ENCODE peak calls at places on chromosomes 6 and 20, in eight cellular contexts. M is bronchial epithelial cell, N is aorta, X is ovary, T is foreskin fibroblast, C is fibroblast of the aortic adventitia, E is adrenal gland, R is dorsolateral prefrontal cortex. O is an unnamed sample.

GRCh38 chr20:62367136-62367482 is at the start of gene LAMA5:
- DNase-seq in M (no peak), N (peak; percentile 67), X (no peak), T (peak; percentile 25), C (no peak), E (no peak), R (peak; percentile 60), O (peak; percentile 61)

GRCh38 chr20:24148372-24148771 is 159.8 kb upstream of the GGTLC1 start:
- DNase-seq in M (no peak), N (no peak), X (no peak), T (no peak), C (no peak), E (no peak), R (no peak), O (no peak)

GRCh38 chr20:54208492-54209044 is 681 bp downstream of the PFDN4 start:
- DNase-seq in M (peak; percentile 46), N (no peak), X (no peak), T (no peak), C (peak; percentile 55), E (no peak), R (peak; percentile 43), O (peak; percentile 15)

GRCh38 chr20:54134445-54135220 is 39.2 kb downstream of the CYP24A1 start:
- DNase-seq in M (peak; percentile 92), N (no peak), X (no peak), T (peak; percentile 73), C (peak; percentile 47), E (no peak), R (no peak), O (peak; percentile 50)

GRCh38 chr6:121830759-121831158 is 395.3 kb downstream of the GJA1 start:
- DNase-seq in M (no peak), N (no peak), X (no peak), T (no peak), C (peak; percentile 65), E (no peak), R (no peak), O (no peak)

GRCh38 chr20:50153500-50154377 is at the start of gene PEDS1:
- DNase-seq in M (peak; percentile 77), N (peak; percentile 96), X (peak; percentile 94), T (peak; percentile 95), C (peak; percentile 88), E (peak; percentile 92), R (peak; percentile 86), O (peak; percentile 97)

GRCh38 chr20:58690851-58691250 is 1.7 kb upstream of the NPEPL1 start:
- DNase-seq in M (no peak), N (no peak), X (peak; percentile 34), T (peak; percentile 60), C (peak; percentile 46), E (peak; percentile 30), R (no peak), O (no peak)

GRCh38 chr6:43496370-43497128 is 13.6 kb downstream of the LRRC73 start:
- DNase-seq in M (peak; percentile 96), N (peak; percentile 64), X (no peak), T (peak; percentile 75), C (peak; percentile 45), E (peak; percentile 44), R (peak; percentile 54), O (no peak)

GRCh38 chr6:128848169-128848935 is 34.6 kb upstream of the LAMA2 start:
- DNase-seq in M (no peak), N (no peak), X (no peak), T (no peak), C (no peak), E (no peak), R (no peak), O (no peak)

GRCh38 chr6:134146268-134147032 is 94.0 kb upstream of the SLC2A12 start:
- DNase-seq in M (no peak), N (no peak), X (no peak), T (no peak), C (peak; percentile 79), E (no peak), R (no peak), O (no peak)

GRCh38 chr6:125323376-125323775 is 21.6 kb upstream of the HDDC2 start:
- DNase-seq in M (no peak), N (no peak), X (no peak), T (no peak), C (no peak), E (no peak), R (no peak), O (no peak)

GRCh38 chr20:20393770-20394169 is 25.9 kb downstream of the INSM1 start:
- DNase-seq in M (no peak), N (no peak), X (no peak), T (no peak), C (no peak), E (no peak), R (no peak), O (no peak)

GRCh38 chr6:56660374-56660730 is 17.7 kb upstream of the DST start:
- DNase-seq in M (peak; percentile 98), N (no peak), X (no peak), T (no peak), C (no peak), E (no peak), R (no peak), O (no peak)

GRCh38 chr6:107731422-107732319 is 92.4 kb downstream of the SCML4 start:
- DNase-seq in M (no peak), N (no peak), X (no peak), T (no peak), C (no peak), E (no peak), R (no peak), O (no peak)

GRCh38 chr6:140069576-140069975 is 695.1 kb upstream of the CITED2 start:
- DNase-seq in M (no peak), N (no peak), X (no peak), T (no peak), C (peak; percentile 39), E (no peak), R (no peak), O (no peak)

GRCh38 chr6:33288942-33289783 is at the start of the genes PFDN6 and WDR46:
- DNase-seq in M (peak; percentile 90), N (peak; percentile 85), X (peak; percentile 79), T (peak; percentile 80), C (peak; percentile 89), E (peak; percentile 87), R (peak; percentile 88), O (peak; percentile 96)

GRCh38 chr6:24196198-24196597 is 70.2 kb downstream of the NRSN1 start:
- DNase-seq in M (no peak), N (no peak), X (no peak), T (no peak), C (no peak), E (no peak), R (no peak), O (no peak)

GRCh38 chr6:170063431-170063830 is 227.4 kb downstream of the DLL1 start:
- DNase-seq in M (no peak), N (peak; percentile 35), X (peak; percentile 10), T (no peak), C (no peak), E (no peak), R (no peak), O (no peak)

GRCh38 chr20:10476319-10476724 is 41.2 kb downstream of the SLX4IP start:
- DNase-seq in M (peak; percentile 18), N (no peak), X (no peak), T (peak; percentile 37), C (peak; percentile 27), E (no peak), R (no peak), O (no peak)

GRCh38 chr6:27127874-27128795 is 119.4 kb upstream of the PRSS16 start:
- DNase-seq in M (no peak), N (no peak), X (no peak), T (no peak), C (no peak), E (no peak), R (no peak), O (no peak)
- H3K4me3 ChIP-seq in M (no peak overlapping the region), N (no peak overlapping the region), X (no peak overlapping the region), T (no peak overlapping the region), C (no peak overlapping the region), E (no peak overlapping the region), R (no peak overlapping the region), O (no peak overlapping the region)

GRCh38 chr20:43433250-43433854 is 24.3 kb upstream of the SRSF6 start:
- DNase-seq in M (no peak), N (no peak), X (no peak), T (no peak), C (no peak), E (no peak), R (no peak), O (no peak)

GRCh38 chr20:43432498-43432897 is 25.2 kb upstream of the SRSF6 start:
- DNase-seq in M (no peak), N (no peak), X (no peak), T (no peak), C (no peak), E (no peak), R (no peak), O (no peak)

GRCh38 chr20:43438578-43439316 is 18.9 kb upstream of the SRSF6 start:
- DNase-seq in M (no peak), N (no peak), X (no peak), T (no peak), C (no peak), E (no peak), R (no peak), O (no peak)

GRCh38 chr20:43431120-43431519 is 26.6 kb upstream of the SRSF6 start:
- DNase-seq in M (no peak), N (no peak), X (no peak), T (no peak), C (peak; percentile 10), E (no peak), R (no peak), O (no peak)

GRCh38 chr20:43434565-43434964 is 23.1 kb upstream of the SRSF6 start:
- DNase-seq in M (no peak), N (no peak), X (no peak), T (no peak), C (no peak), E (no peak), R (no peak), O (no peak)
- H3K4me3 ChIP-seq in M (no peak overlapping the region), N (no peak overlapping the region), X (no peak overlapping the region), T (no peak overlapping the region), C (no peak overlapping the region), E (no peak overlapping the region), R (no peak overlapping the region), O (no peak overlapping the region)

GRCh38 chr20:4131911-4132310 is 116.6 kb upstream of the RNF24 start:
- DNase-seq in M (no peak), N (no peak), X (no peak), T (no peak), C (no peak), E (no peak), R (no peak), O (no peak)
- H3K4me3 ChIP-seq in M (no peak overlapping the region), N (no peak overlapping the region), X (no peak overlapping the region), T (no peak overlapping the region), C (no peak overlapping the region), E (no peak overlapping the region), R (no peak overlapping the region), O (no peak overlapping the region)

GRCh38 chr6:12294851-12295536 is 4.8 kb downstream of the EDN1 start:
- DNase-seq in M (no peak), N (no peak), X (no peak), T (no peak), C (peak; percentile 57), E (no peak), R (no peak), O (no peak)

GRCh38 chr6:12297363-12298016 is 7.3 kb downstream of the EDN1 start:
- DNase-seq in M (no peak), N (no peak), X (no peak), T (no peak), C (no peak), E (no peak), R (no peak), O (no peak)

GRCh38 chr6:12295558-12296254 is 5.5 kb downstream of the EDN1 start:
- DNase-seq in M (no peak), N (peak; percentile 51), X (no peak), T (no peak), C (no peak), E (no peak), R (no peak), O (no peak)

GRCh38 chr6:12296604-12297003 is 6.4 kb downstream of the EDN1 start:
- DNase-seq in M (no peak), N (no peak), X (no peak), T (no peak), C (no peak), E (no peak), R (no peak), O (no peak)

GRCh38 chr6:12296255-12296573 is 6.1 kb downstream of the EDN1 start:
- DNase-seq in M (peak; percentile 86), N (peak; percentile 59), X (no peak), T (peak; percentile 88), C (peak; percentile 94), E (no peak), R (no peak), O (peak; percentile 92)
- H3K4me3 ChIP-seq in M (no peak overlapping the region), N (peak overlapping the region; percentile 34), X (no peak overlapping the region), T (peak overlapping the region; percentile 16), C (peak overlapping the region; percentile 50), E (no peak overlapping the region), R (no peak overlapping the region), O (peak overlapping the region; percentile 3)

O was measured in MG63.